ENCODE peak calls at places on chromosomes 12 and 14, in eight cellular contexts. One of them, this sample, is unnamed.

GRCh38 chr12:41545761-41546160 is 357.6 kb downstream of the PDZRN4 start:
- DNase-seq in heart left ventricle: no peak
- DNase-seq in activated B cell treated with CpG ODN at 0.5 μM for 24 hours: no peak
- DNase-seq in tibial artery: no peak
- DNase-seq in PC-9: no peak
- DNase-seq in fibroblast of mammary gland: no peak
- DNase-seq in left ventricle myocardium inferior: no peak
- DNase-seq in cardiac muscle cell: no peak
- DNase-seq in this sample: no peak

GRCh38 chr14:58082491-58083098 is 69.4 kb downstream of the ARMH4 start:
- DNase-seq in PC-9: peak; percentile 35
- DNase-seq in fibroblast of mammary gland: peak; percentile 89
- DNase-seq in left ventricle myocardium inferior: no peak
- DNase-seq in heart left ventricle: no peak
- DNase-seq in activated B cell treated with CpG ODN at 0.5 μM for 24 hours: no peak
- DNase-seq in cardiac muscle cell: no peak
- DNase-seq in tibial artery: no peak
- DNase-seq in this sample: no peak

GRCh38 chr14:99688210-99688581 is 4.1 kb downstream of the CYP46A1 start:
- DNase-seq in PC-9: no peak
- DNase-seq in tibial artery: peak; percentile 33
- DNase-seq in cardiac muscle cell: no peak
- DNase-seq in fibroblast of mammary gland: no peak
- DNase-seq in activated B cell treated with CpG ODN at 0.5 μM for 24 hours: no peak
- DNase-seq in heart left ventricle: no peak
- DNase-seq in left ventricle myocardium inferior: no peak
- DNase-seq in this sample: no peak

GRCh38 chr12:69052613-69053408 is 119.8 kb upstream of the CPM start:
- DNase-seq in left ventricle myocardium inferior: no peak
- DNase-seq in cardiac muscle cell: no peak
- DNase-seq in fibroblast of mammary gland: peak; percentile 94
- DNase-seq in heart left ventricle: no peak
- DNase-seq in PC-9: peak; percentile 79
- DNase-seq in activated B cell treated with CpG ODN at 0.5 μM for 24 hours: no peak
- DNase-seq in tibial artery: no peak
- DNase-seq in this sample: no peak

GRCh38 chr14:73188501-73188903 is 48.8 kb upstream of the PAPLN start:
- DNase-seq in activated B cell treated with CpG ODN at 0.5 μM for 24 hours: no peak
- DNase-seq in tibial artery: no peak
- DNase-seq in left ventricle myocardium inferior: no peak
- DNase-seq in heart left ventricle: no peak
- DNase-seq in PC-9: no peak
- DNase-seq in cardiac muscle cell: no peak
- DNase-seq in fibroblast of mammary gland: peak; percentile 76
- DNase-seq in this sample: no peak

GRCh38 chr12:14258468-14258947 is 107.0 kb upstream of the ATF7IP start:
- DNase-seq in fibroblast of mammary gland: no peak
- DNase-seq in tibial artery: no peak
- DNase-seq in left ventricle myocardium inferior: no peak
- DNase-seq in heart left ventricle: no peak
- DNase-seq in activated B cell treated with CpG ODN at 0.5 μM for 24 hours: no peak
- DNase-seq in cardiac muscle cell: peak; percentile 28
- DNase-seq in PC-9: no peak
- DNase-seq in this sample: no peak

GRCh38 chr14:33564774-33565630 is 385.9 kb downstream of the EGLN3 start:
- DNase-seq in cardiac muscle cell: no peak
- DNase-seq in activated B cell treated with CpG ODN at 0.5 μM for 24 hours: no peak
- DNase-seq in PC-9: peak; percentile 16
- DNase-seq in tibial artery: no peak
- DNase-seq in heart left ventricle: no peak
- DNase-seq in fibroblast of mammary gland: peak; percentile 41
- DNase-seq in left ventricle myocardium inferior: no peak
- DNase-seq in this sample: no peak

GRCh38 chr12:75207338-75208083 is 2.1 kb downstream of the KCNC2 start:
- DNase-seq in fibroblast of mammary gland: no peak
- DNase-seq in left ventricle myocardium inferior: no peak
- DNase-seq in activated B cell treated with CpG ODN at 0.5 μM for 24 hours: no peak
- DNase-seq in cardiac muscle cell: no peak
- DNase-seq in tibial artery: no peak
- DNase-seq in heart left ventricle: peak; percentile 49
- DNase-seq in PC-9: no peak
- DNase-seq in this sample: no peak

GRCh38 chr12:20494803-20495202 is 126.5 kb downstream of the PDE3A start:
- DNase-seq in cardiac muscle cell: no peak
- DNase-seq in fibroblast of mammary gland: peak; percentile 45
- DNase-seq in left ventricle myocardium inferior: no peak
- DNase-seq in heart left ventricle: no peak
- DNase-seq in PC-9: no peak
- DNase-seq in activated B cell treated with CpG ODN at 0.5 μM for 24 hours: no peak
- DNase-seq in tibial artery: no peak
- DNase-seq in this sample: no peak

GRCh38 chr12:19131020-19131431 is 1.5 kb downstream of the PLEKHA5 start:
- DNase-seq in tibial artery: no peak
- DNase-seq in PC-9: peak; percentile 30
- DNase-seq in fibroblast of mammary gland: peak; percentile 58
- DNase-seq in activated B cell treated with CpG ODN at 0.5 μM for 24 hours: no peak
- DNase-seq in left ventricle myocardium inferior: no peak
- DNase-seq in heart left ventricle: no peak
- DNase-seq in cardiac muscle cell: peak; percentile 69
- DNase-seq in this sample: no peak

GRCh38 chr12:23063206-23063605 is 438.2 kb downstream of the ETNK1 start:
- DNase-seq in tibial artery: no peak
- DNase-seq in PC-9: no peak
- DNase-seq in cardiac muscle cell: no peak
- DNase-seq in activated B cell treated with CpG ODN at 0.5 μM for 24 hours: no peak
- DNase-seq in heart left ventricle: no peak
- DNase-seq in left ventricle myocardium inferior: no peak
- DNase-seq in fibroblast of mammary gland: no peak
- DNase-seq in this sample: no peak

GRCh38 chr14:20855652-20856291 is 35.4 kb upstream of the RNASE3 start:
- DNase-seq in activated B cell treated with CpG ODN at 0.5 μM for 24 hours: peak; percentile 22
- DNase-seq in left ventricle myocardium inferior: peak; percentile 19
- DNase-seq in cardiac muscle cell: peak; percentile 89
- DNase-seq in heart left ventricle: no peak
- DNase-seq in tibial artery: no peak
- DNase-seq in fibroblast of mammary gland: peak; percentile 70
- DNase-seq in PC-9: peak; percentile 33
- DNase-seq in this sample: no peak

GRCh38 chr14:55103005-55103640 is 25.9 kb upstream of the LGALS3 start:
- DNase-seq in left ventricle myocardium inferior: peak; percentile 70
- DNase-seq in fibroblast of mammary gland: peak; percentile 99
- DNase-seq in activated B cell treated with CpG ODN at 0.5 μM for 24 hours: peak; percentile 23
- DNase-seq in heart left ventricle: peak; percentile 76
- DNase-seq in PC-9: peak; percentile 93
- DNase-seq in cardiac muscle cell: peak; percentile 40
- DNase-seq in tibial artery: peak; percentile 88
- DNase-seq in this sample: peak; percentile 63

GRCh38 chr12:93047118-93047517 is 118.0 kb upstream of the EEA1 start:
- DNase-seq in heart left ventricle: no peak
- DNase-seq in PC-9: no peak
- DNase-seq in fibroblast of mammary gland: no peak
- DNase-seq in cardiac muscle cell: no peak
- DNase-seq in activated B cell treated with CpG ODN at 0.5 μM for 24 hours: no peak
- DNase-seq in left ventricle myocardium inferior: no peak
- DNase-seq in tibial artery: no peak
- DNase-seq in this sample: no peak

GRCh38 chr14:82403972-82404371 is 870.3 kb upstream of the SEL1L start:
- DNase-seq in activated B cell treated with CpG ODN at 0.5 μM for 24 hours: no peak
- DNase-seq in PC-9: no peak
- DNase-seq in tibial artery: no peak
- DNase-seq in cardiac muscle cell: peak; percentile 62
- DNase-seq in fibroblast of mammary gland: no peak
- DNase-seq in heart left ventricle: no peak
- DNase-seq in left ventricle myocardium inferior: no peak
- DNase-seq in this sample: no peak

GRCh38 chr14:100425454-100425814 is 102.3 kb downstream of the SLC25A47 start:
- DNase-seq in activated B cell treated with CpG ODN at 0.5 μM for 24 hours: no peak
- DNase-seq in fibroblast of mammary gland: no peak
- DNase-seq in tibial artery: no peak
- DNase-seq in left ventricle myocardium inferior: no peak
- DNase-seq in heart left ventricle: no peak
- DNase-seq in cardiac muscle cell: no peak
- DNase-seq in PC-9: no peak
- DNase-seq in this sample: no peak

GRCh38 chr12:88628856-88629509 is 48.7 kb upstream of the KITLG start:
- DNase-seq in left ventricle myocardium inferior: no peak
- DNase-seq in tibial artery: no peak
- DNase-seq in heart left ventricle: no peak
- DNase-seq in cardiac muscle cell: no peak
- DNase-seq in fibroblast of mammary gland: peak; percentile 44
- DNase-seq in activated B cell treated with CpG ODN at 0.5 μM for 24 hours: no peak
- DNase-seq in PC-9: no peak
- DNase-seq in this sample: no peak

GRCh38 chr14:75025082-75025481 is 22.4 kb downstream of the EIF2B2 start:
- DNase-seq in heart left ventricle: no peak
- DNase-seq in PC-9: no peak
- DNase-seq in activated B cell treated with CpG ODN at 0.5 μM for 24 hours: no peak
- DNase-seq in cardiac muscle cell: no peak
- DNase-seq in fibroblast of mammary gland: no peak
- DNase-seq in tibial artery: no peak
- DNase-seq in left ventricle myocardium inferior: no peak
- DNase-seq in this sample: no peak

GRCh38 chr12:88784166-88784565 is 203.9 kb upstream of the KITLG start:
- DNase-seq in left ventricle myocardium inferior: no peak
- DNase-seq in cardiac muscle cell: no peak
- DNase-seq in fibroblast of mammary gland: no peak
- DNase-seq in PC-9: no peak
- DNase-seq in tibial artery: no peak
- DNase-seq in activated B cell treated with CpG ODN at 0.5 μM for 24 hours: no peak
- DNase-seq in heart left ventricle: no peak
- DNase-seq in this sample: no peak

GRCh38 chr12:89355243-89356068 is 3.2 kb upstream of the DUSP6 start:
- DNase-seq in tibial artery: no peak
- DNase-seq in cardiac muscle cell: no peak
- DNase-seq in activated B cell treated with CpG ODN at 0.5 μM for 24 hours: no peak
- DNase-seq in left ventricle myocardium inferior: no peak
- DNase-seq in heart left ventricle: no peak
- DNase-seq in fibroblast of mammary gland: no peak
- DNase-seq in PC-9: no peak
- DNase-seq in this sample: no peak

GRCh38 chr12:54933381-54933780 is 51.2 kb downstream of the TESPA1 start:
- DNase-seq in heart left ventricle: no peak
- DNase-seq in tibial artery: no peak
- DNase-seq in fibroblast of mammary gland: peak; percentile 52
- DNase-seq in left ventricle myocardium inferior: no peak
- DNase-seq in PC-9: no peak
- DNase-seq in activated B cell treated with CpG ODN at 0.5 μM for 24 hours: no peak
- DNase-seq in cardiac muscle cell: no peak
- DNase-seq in this sample: no peak

GRCh38 chr14:91418387-91419043 is 895 bp upstream of the CCDC88C start:
- DNase-seq in fibroblast of mammary gland: peak; percentile 44
- DNase-seq in tibial artery: no peak
- DNase-seq in left ventricle myocardium inferior: peak; percentile 66
- DNase-seq in PC-9: peak; percentile 64
- DNase-seq in activated B cell treated with CpG ODN at 0.5 μM for 24 hours: peak; percentile 84
- DNase-seq in heart left ventricle: peak; percentile 88
- DNase-seq in cardiac muscle cell: peak; percentile 55
- DNase-seq in this sample: peak; percentile 85

GRCh38 chr14:34171431-34171830 is 220.6 kb upstream of the EGLN3 start:
- DNase-seq in activated B cell treated with CpG ODN at 0.5 μM for 24 hours: no peak
- DNase-seq in heart left ventricle: no peak
- DNase-seq in tibial artery: no peak
- DNase-seq in left ventricle myocardium inferior: no peak
- DNase-seq in cardiac muscle cell: no peak
- DNase-seq in fibroblast of mammary gland: no peak
- DNase-seq in PC-9: no peak
- DNase-seq in this sample: no peak

GRCh38 chr14:68937790-68938514 is 41.1 kb downstream of the ACTN1 start:
- DNase-seq in PC-9: peak; percentile 89
- DNase-seq in tibial artery: peak; percentile 85
- DNase-seq in cardiac muscle cell: peak; percentile 61
- DNase-seq in fibroblast of mammary gland: peak; percentile 42
- DNase-seq in heart left ventricle: peak; percentile 77
- DNase-seq in left ventricle myocardium inferior: peak; percentile 58
- DNase-seq in activated B cell treated with CpG ODN at 0.5 μM for 24 hours: no peak
- DNase-seq in this sample: no peak
- TF ChIP-seq CTCF in PC-9: peak; percentile 23
- TF ChIP-seq CTCF in tibial artery: peak; percentile 26
- TF ChIP-seq CTCF in cardiac muscle cell: peak; percentile 38
- TF ChIP-seq CTCF in fibroblast of mammary gland: peak; percentile 39
- TF ChIP-seq CTCF in heart left ventricle: peak; percentile 43
- TF ChIP-seq CTCF in left ventricle myocardium inferior: peak; percentile 52
- TF ChIP-seq CTCF in activated B cell treated with CpG ODN at 0.5 μM for 24 hours: no peak
- TF ChIP-seq CTCF in this sample: no peak

GRCh38 chr14:79256311-79256879 is 954.9 kb downstream of the DIO2 start:
- DNase-seq in tibial artery: no peak
- DNase-seq in cardiac muscle cell: no peak
- DNase-seq in fibroblast of mammary gland: no peak
- DNase-seq in activated B cell treated with CpG ODN at 0.5 μM for 24 hours: no peak
- DNase-seq in left ventricle myocardium inferior: no peak
- DNase-seq in heart left ventricle: no peak
- DNase-seq in PC-9: no peak
- DNase-seq in this sample: no peak
- TF ChIP-seq CTCF in tibial artery: no peak
- TF ChIP-seq CTCF in cardiac muscle cell: no peak
- TF ChIP-seq CTCF in fibroblast of mammary gland: no peak
- TF ChIP-seq CTCF in activated B cell treated with CpG ODN at 0.5 μM for 24 hours: no peak
- TF ChIP-seq CTCF in left ventricle myocardium inferior: no peak
- TF ChIP-seq CTCF in heart left ventricle: no peak
- TF ChIP-seq CTCF in PC-9: no peak
- TF ChIP-seq CTCF in this sample: no peak

DNA sequence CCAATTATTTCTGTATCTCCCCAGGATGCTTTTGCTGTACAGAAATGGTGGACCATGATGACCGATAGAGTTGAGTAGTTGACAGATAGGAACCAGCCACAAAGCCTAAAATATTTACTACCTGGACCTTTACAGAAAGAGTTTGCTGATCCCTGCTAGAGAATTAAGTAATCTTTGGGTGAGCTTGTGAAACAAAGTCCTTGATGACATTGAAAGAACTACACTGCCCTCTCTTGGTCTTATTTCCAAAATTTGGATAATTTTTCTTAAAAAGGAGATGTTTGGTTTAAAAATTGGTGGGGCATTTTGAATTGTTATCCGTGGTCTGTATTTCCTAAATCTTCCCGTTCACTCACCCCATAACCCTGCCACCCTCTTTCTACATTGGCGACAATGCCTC is 13.7 kb upstream of the TCTN1 start:
- DNase-seq in heart left ventricle: no peak
- DNase-seq in activated B cell treated with CpG ODN at 0.5 μM for 24 hours: no peak
- DNase-seq in fibroblast of mammary gland: peak; percentile 79
- DNase-seq in cardiac muscle cell: no peak
- DNase-seq in PC-9: no peak
- DNase-seq in tibial artery: no peak
- DNase-seq in left ventricle myocardium inferior: no peak
- DNase-seq in this sample: no peak
- TF ChIP-seq CTCF in heart left ventricle: peak; percentile 52
- TF ChIP-seq CTCF in activated B cell treated with CpG ODN at 0.5 μM for 24 hours: no peak
- TF ChIP-seq CTCF in fibroblast of mammary gland: peak; percentile 38
- TF ChIP-seq CTCF in cardiac muscle cell: peak; percentile 33
- TF ChIP-seq CTCF in PC-9: peak; percentile 85
- TF ChIP-seq CTCF in tibial artery: peak; percentile 41
- TF ChIP-seq CTCF in left ventricle myocardium inferior: peak; percentile 50
- TF ChIP-seq CTCF in this sample: peak; percentile 25

DNA sequence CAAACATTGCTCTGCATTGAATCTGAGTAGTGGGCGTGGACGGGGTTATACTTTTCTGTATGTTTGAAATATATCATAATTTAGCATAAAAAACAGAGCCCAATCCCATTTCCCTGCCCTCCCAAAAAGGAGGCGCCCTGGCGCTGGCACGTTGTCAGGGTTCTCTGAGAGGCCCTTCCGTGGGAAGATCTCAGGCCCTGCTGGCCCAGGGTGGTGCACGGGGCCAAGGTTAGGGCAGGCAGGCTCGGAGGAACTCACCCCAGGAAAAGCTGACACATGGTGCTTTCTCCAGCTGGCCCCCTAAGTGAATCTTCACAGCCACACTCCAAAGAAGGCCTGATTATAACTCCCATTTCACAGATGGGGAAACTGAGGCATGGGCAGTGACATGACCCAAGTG is 17.2 kb downstream of the DIO3 start:
- DNase-seq in activated B cell treated with CpG ODN at 0.5 μM for 24 hours: no peak
- DNase-seq in fibroblast of mammary gland: no peak
- DNase-seq in heart left ventricle: no peak
- DNase-seq in cardiac muscle cell: no peak
- DNase-seq in left ventricle myocardium inferior: no peak
- DNase-seq in PC-9: no peak
- DNase-seq in tibial artery: no peak
- DNase-seq in this sample: no peak
- TF ChIP-seq CTCF in activated B cell treated with CpG ODN at 0.5 μM for 24 hours: no peak
- TF ChIP-seq CTCF in fibroblast of mammary gland: no peak
- TF ChIP-seq CTCF in heart left ventricle: no peak
- TF ChIP-seq CTCF in cardiac muscle cell: no peak
- TF ChIP-seq CTCF in left ventricle myocardium inferior: no peak
- TF ChIP-seq CTCF in PC-9: no peak
- TF ChIP-seq CTCF in tibial artery: no peak
- TF ChIP-seq CTCF in this sample: no peak